ENCODE peak calls at places on chromosomes 16 and 17, in seven cellular contexts. One of them, this sample, is unnamed.

GRCh38 chr17:77802333-77802615 is 156.2 kb upstream of the TNRC6C start:
- DNase-seq in hippocampal formation: no peak
- DNase-seq in iPS-NIHi11: no peak
- DNase-seq in glutamatergic neuron: peak
- DNase-seq in hypothalamus: no peak
- DNase-seq in germinal center: no peak
- DNase-seq in mesothelial cell of epicardium: no peak
- DNase-seq in this sample: no peak

GRCh38 chr17:39229274-39229913 is 3.6 kb upstream of the STAC2 start:
- DNase-seq in hypothalamus: no peak
- DNase-seq in mesothelial cell of epicardium: no peak
- DNase-seq in germinal center: no peak
- DNase-seq in glutamatergic neuron: no peak
- DNase-seq in iPS-NIHi11: no peak
- DNase-seq in hippocampal formation: no peak
- DNase-seq in this sample: no peak

GRCh38 chr17:7816926-7817642 is 16.9 kb upstream of the KDM6B start:
- DNase-seq in mesothelial cell of epicardium: no peak
- DNase-seq in hippocampal formation: no peak
- DNase-seq in iPS-NIHi11: no peak
- DNase-seq in germinal center: no peak
- DNase-seq in hypothalamus: no peak
- DNase-seq in glutamatergic neuron: no peak
- DNase-seq in this sample: no peak

GRCh38 chr17:14198013-14198412 is 38.6 kb downstream of the CDRT15 start:
- DNase-seq in hypothalamus: no peak
- DNase-seq in mesothelial cell of epicardium: no peak
- DNase-seq in hippocampal formation: no peak
- DNase-seq in iPS-NIHi11: no peak
- DNase-seq in glutamatergic neuron: peak
- DNase-seq in germinal center: no peak
- DNase-seq in this sample: no peak

GRCh38 chr17:2924211-2924610 is 128.0 kb downstream of the RAP1GAP2 start:
- DNase-seq in hypothalamus: no peak
- DNase-seq in glutamatergic neuron: no peak
- DNase-seq in iPS-NIHi11: peak
- DNase-seq in hippocampal formation: no peak
- DNase-seq in mesothelial cell of epicardium: no peak
- DNase-seq in germinal center: no peak
- DNase-seq in this sample: no peak

GRCh38 chr16:88645455-88645854 is 5.4 kb downstream of the CYBA start:
- DNase-seq in germinal center: no peak
- DNase-seq in hippocampal formation: no peak
- DNase-seq in iPS-NIHi11: no peak
- DNase-seq in hypothalamus: no peak
- DNase-seq in glutamatergic neuron: no peak
- DNase-seq in mesothelial cell of epicardium: no peak
- DNase-seq in this sample: no peak

GRCh38 chr17:67194134-67194533 is 50.9 kb downstream of the HELZ start:
- DNase-seq in hippocampal formation: no peak
- DNase-seq in iPS-NIHi11: no peak
- DNase-seq in germinal center: no peak
- DNase-seq in glutamatergic neuron: no peak
- DNase-seq in hypothalamus: no peak
- DNase-seq in mesothelial cell of epicardium: no peak
- DNase-seq in this sample: no peak

GRCh38 chr16:86725401-86725800 is 147.1 kb downstream of the FOXL1 start:
- DNase-seq in hypothalamus: no peak
- DNase-seq in hippocampal formation: no peak
- DNase-seq in iPS-NIHi11: no peak
- DNase-seq in germinal center: no peak
- DNase-seq in mesothelial cell of epicardium: no peak
- DNase-seq in glutamatergic neuron: no peak
- DNase-seq in this sample: no peak

GRCh38 chr17:28384281-28385036 is 13.0 kb downstream of the SARM1 start:
- DNase-seq in iPS-NIHi11: peak
- DNase-seq in hippocampal formation: no peak
- DNase-seq in germinal center: peak
- DNase-seq in glutamatergic neuron: no peak
- DNase-seq in hypothalamus: peak
- DNase-seq in mesothelial cell of epicardium: no peak
- DNase-seq in this sample: peak

GRCh38 chr16:14409563-14409962 is 220.5 kb downstream of the PARN start:
- DNase-seq in hypothalamus: no peak
- DNase-seq in glutamatergic neuron: no peak
- DNase-seq in germinal center: no peak
- DNase-seq in iPS-NIHi11: no peak
- DNase-seq in hippocampal formation: no peak
- DNase-seq in mesothelial cell of epicardium: no peak
- DNase-seq in this sample: no peak

GRCh38 chr17:47604268-47604927 is 45.3 kb upstream of the KPNB1 start:
- DNase-seq in hypothalamus: no peak
- DNase-seq in hippocampal formation: no peak
- DNase-seq in iPS-NIHi11: no peak
- DNase-seq in mesothelial cell of epicardium: no peak
- DNase-seq in germinal center: no peak
- DNase-seq in glutamatergic neuron: no peak
- DNase-seq in this sample: no peak

GRCh38 chr16:31093132-31093703 is 1.4 kb downstream of the VKORC1 start:
- DNase-seq in hippocampal formation: peak
- DNase-seq in germinal center: no peak
- DNase-seq in hypothalamus: peak
- DNase-seq in glutamatergic neuron: peak
- DNase-seq in mesothelial cell of epicardium: no peak
- DNase-seq in iPS-NIHi11: peak
- DNase-seq in this sample: no peak

This sample was measured in GM13976.